ENCODE peak calls at places on chromosomes 7 and 10, in four cellular contexts. One of them, this sample, is unnamed.

GRCh38 chr7:101099969-101100781 is 14.9 kb downstream of the TRIM56 start:
- DNase-seq in psoas muscle: peak; percentile 96
- DNase-seq in naive thymus-derived CD4-positive, alpha-beta T cell: no peak
- DNase-seq in A549: peak; percentile 91
- DNase-seq in this sample: peak; percentile 90

GRCh38 chr7:157077021-157077420 is 61.7 kb upstream of the UBE3C start:
- DNase-seq in psoas muscle: no peak
- DNase-seq in naive thymus-derived CD4-positive, alpha-beta T cell: no peak
- DNase-seq in A549: no peak
- DNase-seq in this sample: no peak

GRCh38 chr7:20786779-20787651 is at the start of gene SP8:
- DNase-seq in A549: peak; percentile 48
- DNase-seq in psoas muscle: no peak
- DNase-seq in naive thymus-derived CD4-positive, alpha-beta T cell: peak; percentile 12
- DNase-seq in this sample: no peak

GRCh38 chr7:38049679-38050078 is 128.4 kb upstream of the STARD3NL start:
- DNase-seq in psoas muscle: peak; percentile 34
- DNase-seq in A549: no peak
- DNase-seq in naive thymus-derived CD4-positive, alpha-beta T cell: no peak
- DNase-seq in this sample: no peak

GRCh38 chr7:129989466-129989865 is 36.7 kb upstream of the UBE2H start:
- DNase-seq in A549: no peak
- DNase-seq in naive thymus-derived CD4-positive, alpha-beta T cell: peak; percentile 27
- DNase-seq in psoas muscle: no peak
- DNase-seq in this sample: no peak

GRCh38 chr7:47416454-47417121 is 165.3 kb downstream of the TNS3 start:
- DNase-seq in A549: no peak
- DNase-seq in psoas muscle: no peak
- DNase-seq in naive thymus-derived CD4-positive, alpha-beta T cell: no peak
- DNase-seq in this sample: no peak

GRCh38 chr10:45526309-45526708 is 146.3 kb downstream of the ZFAND4 start:
- DNase-seq in A549: no peak
- DNase-seq in naive thymus-derived CD4-positive, alpha-beta T cell: no peak
- DNase-seq in psoas muscle: no peak
- DNase-seq in this sample: no peak

GRCh38 chr10:21173433-21173963 is 276.4 kb upstream of the NEBL start:
- DNase-seq in psoas muscle: no peak
- DNase-seq in A549: no peak
- DNase-seq in naive thymus-derived CD4-positive, alpha-beta T cell: no peak
- DNase-seq in this sample: no peak

GRCh38 chr10:130435961-130436360 is 299.8 kb downstream of the GLRX3 start:
- DNase-seq in naive thymus-derived CD4-positive, alpha-beta T cell: no peak
- DNase-seq in A549: no peak
- DNase-seq in psoas muscle: no peak
- DNase-seq in this sample: no peak

GRCh38 chr10:5776881-5777197 is 36.4 kb downstream of the GDI2 start:
- DNase-seq in psoas muscle: no peak
- DNase-seq in A549: no peak
- DNase-seq in naive thymus-derived CD4-positive, alpha-beta T cell: no peak
- DNase-seq in this sample: peak; percentile 4

GRCh38 chr7:116715087-116715486 is 43.1 kb downstream of the MET start:
- DNase-seq in psoas muscle: no peak
- DNase-seq in A549: no peak
- DNase-seq in naive thymus-derived CD4-positive, alpha-beta T cell: no peak
- DNase-seq in this sample: no peak

GRCh38 chr7:128194533-128195282 is 46.4 kb upstream of the LEP start:
- DNase-seq in psoas muscle: no peak
- DNase-seq in A549: no peak
- DNase-seq in naive thymus-derived CD4-positive, alpha-beta T cell: no peak
- DNase-seq in this sample: no peak

GRCh38 chr7:85426487-85426960 is 239.7 kb upstream of the SEMA3D start:
- DNase-seq in psoas muscle: no peak
- DNase-seq in A549: no peak
- DNase-seq in naive thymus-derived CD4-positive, alpha-beta T cell: no peak
- DNase-seq in this sample: no peak

GRCh38 chr10:132158122-132158741 is 28.5 kb upstream of the DPYSL4 start:
- DNase-seq in A549: no peak
- DNase-seq in psoas muscle: peak; percentile 32
- DNase-seq in naive thymus-derived CD4-positive, alpha-beta T cell: peak; percentile 70
- DNase-seq in this sample: no peak

GRCh38 chr10:29176845-29177244 is 112.0 kb upstream of the LYZL1 start:
- DNase-seq in naive thymus-derived CD4-positive, alpha-beta T cell: no peak
- DNase-seq in A549: no peak
- DNase-seq in psoas muscle: no peak
- DNase-seq in this sample: no peak

GRCh38 chr7:33716581-33717477 is 188.5 kb upstream of the BMPER start:
- DNase-seq in naive thymus-derived CD4-positive, alpha-beta T cell: no peak
- DNase-seq in psoas muscle: no peak
- DNase-seq in A549: peak; percentile 14
- DNase-seq in this sample: no peak

GRCh38 chr7:15323545-15323944 is 238.3 kb downstream of the AGMO start:
- DNase-seq in naive thymus-derived CD4-positive, alpha-beta T cell: no peak
- DNase-seq in psoas muscle: no peak
- DNase-seq in A549: no peak
- DNase-seq in this sample: no peak

GRCh38 chr7:156759579-156760202 is 119.1 kb downstream of the RNF32 start:
- DNase-seq in psoas muscle: no peak
- DNase-seq in A549: no peak
- DNase-seq in naive thymus-derived CD4-positive, alpha-beta T cell: no peak
- DNase-seq in this sample: no peak

GRCh38 chr10:60781678-60782077 is 3.4 kb downstream of the CDK1 start:
- DNase-seq in naive thymus-derived CD4-positive, alpha-beta T cell: no peak
- DNase-seq in psoas muscle: no peak
- DNase-seq in A549: no peak
- DNase-seq in this sample: no peak

GRCh38 chr10:60778978-60779668 is 845 bp downstream of the CDK1 start:
- DNase-seq in naive thymus-derived CD4-positive, alpha-beta T cell: no peak
- DNase-seq in A549: no peak
- DNase-seq in psoas muscle: no peak
- DNase-seq in this sample: no peak

GRCh38 chr10:60778214-60778977 is at the start of gene CDK1:
- DNase-seq in naive thymus-derived CD4-positive, alpha-beta T cell: peak; percentile 96
- DNase-seq in A549: peak; percentile 96
- DNase-seq in psoas muscle: peak; percentile 98
- DNase-seq in this sample: peak; percentile 93

DNA sequence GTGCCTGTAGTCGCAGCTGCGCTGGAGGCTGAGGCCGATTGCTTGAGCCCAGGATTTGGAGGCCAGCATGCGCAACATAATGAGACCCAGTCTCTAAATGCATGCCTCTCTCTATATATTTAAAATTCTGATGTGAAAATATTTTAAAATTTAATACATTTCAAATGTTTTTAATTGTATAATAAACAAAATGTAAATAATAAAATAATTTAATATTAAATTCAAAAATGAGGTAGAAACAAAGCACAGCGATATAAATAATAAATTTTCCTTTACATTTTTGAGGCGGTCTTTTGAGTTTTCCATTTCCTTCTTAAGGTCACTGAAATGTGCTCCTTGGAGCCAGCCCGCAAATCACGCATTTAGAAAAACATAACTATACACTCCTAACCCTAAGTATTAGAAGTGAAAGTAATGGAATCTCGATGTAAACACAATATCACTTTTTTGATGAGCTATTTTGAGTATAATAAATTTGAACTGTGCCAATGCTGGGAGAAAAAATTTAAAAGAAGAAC is 523 bp upstream of the CDK1 start:
- DNase-seq in A549: no peak
- DNase-seq in psoas muscle: no peak
- DNase-seq in naive thymus-derived CD4-positive, alpha-beta T cell: no peak
- DNase-seq in this sample: no peak
- H3K4me3 ChIP-seq in A549: peak overlapping the region; percentile 74
- H3K4me3 ChIP-seq in psoas muscle: peak overlapping the region; percentile 67
- H3K4me3 ChIP-seq in naive thymus-derived CD4-positive, alpha-beta T cell: peak overlapping the region; percentile 80
- H3K4me3 ChIP-seq in this sample: peak overlapping the region; percentile 31

GRCh38 chr10:42933454-42934340 is 143.2 kb upstream of the RET start:
- DNase-seq in A549: no peak
- DNase-seq in psoas muscle: no peak
- DNase-seq in naive thymus-derived CD4-positive, alpha-beta T cell: peak; percentile 67
- DNase-seq in this sample: no peak
- H3K4me3 ChIP-seq in A549: no peak overlapping the region
- H3K4me3 ChIP-seq in psoas muscle: peak overlapping the region; percentile 38
- H3K4me3 ChIP-seq in naive thymus-derived CD4-positive, alpha-beta T cell: peak overlapping the region; percentile 60
- H3K4me3 ChIP-seq in this sample: no peak overlapping the region

DNA sequence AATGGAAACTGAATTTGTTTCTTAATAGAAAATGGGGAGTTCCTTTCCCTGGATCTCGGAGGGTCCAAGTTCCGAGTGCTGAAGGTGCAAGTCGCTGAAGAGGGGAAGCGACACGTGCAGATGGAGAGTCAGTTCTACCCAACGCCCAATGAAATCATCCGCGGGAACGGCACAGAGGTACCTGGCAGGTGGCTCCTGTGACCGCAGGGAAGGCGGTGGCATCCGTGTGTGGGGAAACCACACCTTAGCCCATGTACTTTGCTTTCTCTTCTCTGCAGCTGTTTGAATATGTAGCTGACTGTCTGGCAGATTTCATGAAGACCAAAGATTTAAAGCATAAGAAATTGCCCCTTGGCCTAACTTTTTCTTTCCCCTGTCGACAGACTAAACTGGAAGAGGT is 12.6 kb downstream of the HKDC1 start:
- DNase-seq in A549: no peak
- DNase-seq in naive thymus-derived CD4-positive, alpha-beta T cell: peak; percentile 68
- DNase-seq in psoas muscle: no peak
- DNase-seq in this sample: no peak
- H3K4me3 ChIP-seq in A549: no peak overlapping the region
- H3K4me3 ChIP-seq in naive thymus-derived CD4-positive, alpha-beta T cell: peak overlapping the region; percentile 48
- H3K4me3 ChIP-seq in psoas muscle: no peak overlapping the region
- H3K4me3 ChIP-seq in this sample: no peak overlapping the region

GRCh38 chr10:118594392-118595063 is 920 bp downstream of the PRLHR start:
- DNase-seq in A549: peak; percentile 53
- DNase-seq in naive thymus-derived CD4-positive, alpha-beta T cell: peak; percentile 51
- DNase-seq in psoas muscle: peak; percentile 75
- DNase-seq in this sample: no peak
- H3K4me3 ChIP-seq in A549: no peak overlapping the region
- H3K4me3 ChIP-seq in naive thymus-derived CD4-positive, alpha-beta T cell: no peak overlapping the region
- H3K4me3 ChIP-seq in psoas muscle: no peak overlapping the region
- H3K4me3 ChIP-seq in this sample: no peak overlapping the region

DNA sequence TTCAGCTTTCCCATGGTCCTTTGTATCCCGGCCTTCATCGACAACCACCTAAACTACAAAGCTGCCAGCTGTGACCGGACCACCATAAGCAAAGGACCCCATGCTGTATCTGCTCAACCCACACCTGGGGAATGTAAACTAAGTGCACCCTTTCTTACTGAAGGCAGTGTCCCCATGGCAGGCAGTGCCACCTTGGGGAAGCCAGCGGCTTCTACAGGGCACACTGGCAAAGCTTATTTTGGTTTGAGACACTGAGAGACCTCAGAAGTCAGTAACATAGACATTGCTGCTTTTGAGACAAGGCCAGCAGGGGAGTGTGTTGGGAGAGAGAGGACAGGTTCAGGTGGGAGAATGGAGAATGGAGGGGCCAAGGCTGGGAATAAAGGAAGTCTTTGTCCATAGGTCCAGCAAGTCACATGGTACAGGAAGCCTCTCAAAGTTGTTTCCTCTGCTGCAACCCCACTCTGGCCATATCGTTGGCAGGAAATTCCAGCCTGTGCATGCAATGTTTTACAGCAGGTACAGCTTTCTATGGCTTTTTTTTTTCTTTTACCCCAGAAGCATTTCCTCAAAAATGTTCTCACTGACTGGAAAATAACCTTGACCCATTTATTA is 85.9 kb upstream of the NPVF start:
- DNase-seq in A549: no peak
- DNase-seq in psoas muscle: no peak
- DNase-seq in naive thymus-derived CD4-positive, alpha-beta T cell: no peak
- DNase-seq in this sample: no peak
- H3K4me3 ChIP-seq in A549: no peak overlapping the region
- H3K4me3 ChIP-seq in psoas muscle: no peak overlapping the region
- H3K4me3 ChIP-seq in naive thymus-derived CD4-positive, alpha-beta T cell: no peak overlapping the region
- H3K4me3 ChIP-seq in this sample: no peak overlapping the region

GRCh38 chr10:93468532-93469213 is 13.5 kb downstream of the MYOF start:
- DNase-seq in psoas muscle: no peak
- DNase-seq in naive thymus-derived CD4-positive, alpha-beta T cell: no peak
- DNase-seq in A549: peak; percentile 89
- DNase-seq in this sample: peak; percentile 84
- H3K4me3 ChIP-seq in psoas muscle: no peak overlapping the region
- H3K4me3 ChIP-seq in naive thymus-derived CD4-positive, alpha-beta T cell: no peak overlapping the region
- H3K4me3 ChIP-seq in A549: peak overlapping the region; percentile 1
- H3K4me3 ChIP-seq in this sample: no peak overlapping the region

GRCh38 chr7:1666251-1666778 is 3.8 kb upstream of the ELFN1 start:
- DNase-seq in A549: peak; percentile 69
- DNase-seq in naive thymus-derived CD4-positive, alpha-beta T cell: no peak
- DNase-seq in psoas muscle: peak; percentile 50
- DNase-seq in this sample: no peak
- H3K4me3 ChIP-seq in A549: peak overlapping the region; percentile 55
- H3K4me3 ChIP-seq in naive thymus-derived CD4-positive, alpha-beta T cell: no peak overlapping the region
- H3K4me3 ChIP-seq in psoas muscle: peak overlapping the region; percentile 74
- H3K4me3 ChIP-seq in this sample: peak overlapping the region; percentile 20

DNA sequence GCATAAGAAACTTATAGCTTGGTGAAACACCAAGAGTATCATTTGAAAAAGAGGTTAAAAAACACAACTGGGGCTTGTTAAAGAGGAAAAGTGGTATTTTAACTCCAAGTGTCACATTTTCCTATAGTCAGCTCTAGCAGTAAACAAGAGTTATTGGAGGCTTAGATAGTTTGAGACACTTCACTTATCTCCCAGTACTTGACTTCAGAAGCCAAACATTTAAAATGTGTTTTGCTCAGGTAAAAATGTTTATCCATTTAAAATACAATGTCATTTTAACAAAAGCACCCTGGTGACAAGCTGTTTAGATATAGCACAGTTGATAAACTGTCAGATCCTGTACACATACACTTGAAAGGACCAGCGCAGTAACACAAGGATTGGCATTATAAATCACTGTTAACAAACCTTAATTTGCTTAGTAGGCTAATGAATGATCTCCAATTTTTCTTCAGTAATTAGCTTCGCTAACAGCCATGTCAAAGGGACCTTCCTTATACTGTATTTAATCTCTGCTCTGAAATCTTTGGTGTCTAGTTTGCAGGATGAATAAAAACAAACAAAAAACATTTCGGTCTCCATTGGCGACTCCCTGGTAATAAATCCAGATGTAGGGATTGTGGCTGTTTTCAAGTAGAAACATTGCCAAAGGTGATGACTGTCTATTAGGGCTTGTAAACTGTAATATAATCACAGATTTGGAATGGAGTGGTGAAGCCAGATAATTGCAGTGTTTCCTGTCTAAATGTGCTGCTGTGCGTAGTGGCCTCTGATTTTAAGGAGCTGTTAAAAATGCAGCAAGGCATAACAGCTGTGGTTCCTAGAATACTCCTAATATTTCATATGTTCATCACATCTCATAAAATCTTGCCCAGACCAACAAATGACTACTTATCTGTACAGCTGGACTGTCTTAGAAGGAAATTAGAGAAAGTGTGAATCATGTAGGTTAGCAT is 545.1 kb downstream of the AUTS2 start:
- DNase-seq in psoas muscle: no peak
- DNase-seq in naive thymus-derived CD4-positive, alpha-beta T cell: no peak
- DNase-seq in A549: no peak
- DNase-seq in this sample: no peak
- H3K4me3 ChIP-seq in psoas muscle: no peak overlapping the region
- H3K4me3 ChIP-seq in naive thymus-derived CD4-positive, alpha-beta T cell: no peak overlapping the region
- H3K4me3 ChIP-seq in A549: no peak overlapping the region
- H3K4me3 ChIP-seq in this sample: no peak overlapping the region

DNA sequence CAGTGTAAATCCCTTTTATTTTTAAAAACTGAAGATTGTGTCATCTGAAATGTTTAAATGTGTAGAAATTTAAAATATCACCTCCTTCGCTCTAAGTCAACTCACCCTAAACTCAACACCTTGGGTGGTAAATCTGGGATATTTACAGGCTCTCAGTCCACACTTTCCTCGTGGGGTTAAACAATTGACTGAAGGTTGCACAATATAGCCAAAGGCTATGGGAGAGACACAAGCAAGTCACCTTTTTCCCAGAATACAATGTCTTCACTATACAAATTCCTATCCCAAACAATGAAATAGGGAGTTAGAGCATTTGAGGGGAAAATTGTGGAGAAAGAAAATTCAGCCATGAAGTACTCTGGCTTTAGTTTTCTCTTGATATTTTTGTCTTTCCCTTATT is 32.7 kb upstream of the MAT1A start:
- DNase-seq in naive thymus-derived CD4-positive, alpha-beta T cell: no peak
- DNase-seq in A549: no peak
- DNase-seq in psoas muscle: no peak
- DNase-seq in this sample: no peak
- H3K4me3 ChIP-seq in naive thymus-derived CD4-positive, alpha-beta T cell: no peak overlapping the region
- H3K4me3 ChIP-seq in A549: no peak overlapping the region
- H3K4me3 ChIP-seq in psoas muscle: no peak overlapping the region
- H3K4me3 ChIP-seq in this sample: no peak overlapping the region